ENCODE peak calls at places on chromosome 13, in eight cellular contexts. D is choroid plexus epithelial cell; K is HEK293T; L is tibial artery; J is EL; S is activated T-cell treated with anti-CD3 and anti-CD28 coated beads, Interleukin-2, amount 50 U/mL, for 48 hours; A is stimulated activated naive B cell treated with anti-CD40 and anti-IgM and Interleukin-4, amounts not matched to agents 10 μg/mL and 1 μg/mL and 100 μg/mL, for 72 hours; E is GM04504. I is an unnamed sample.

GRCh38 chr13:40350283-40350992 is 316.0 kb downstream of the FOXO1 start:
- DNase-seq in D (peak), K (no peak), L (no peak), J (no peak), S (no peak), A (no peak), E (no peak), I (no peak)

GRCh38 chr13:28012896-28013295 is 24.4 kb upstream of the URAD start:
- DNase-seq in D (no peak), K (no peak), L (no peak), J (no peak), S (no peak), A (peak), E (no peak), I (peak)

GRCh38 chr13:92175330-92175729 is 776.9 kb downstream of the GPC5 start:
- DNase-seq in D (peak), K (peak), L (no peak), J (peak), S (no peak), A (no peak), E (no peak), I (peak)

GRCh38 chr13:26985285-26985878 is 186.2 kb downstream of the USP12 start:
- DNase-seq in D (peak), K (peak), L (peak), J (peak), S (peak), A (peak), E (peak), I (peak)

GRCh38 chr13:68050746-68051145 is 820.6 kb upstream of the PCDH9 start:
- DNase-seq in D (no peak), K (no peak), L (no peak), J (no peak), S (no peak), A (no peak), E (no peak), I (no peak)

GRCh38 chr13:71240906-71241305 is 626.1 kb downstream of the DACH1 start:
- DNase-seq in D (peak), K (peak), L (no peak), J (no peak), S (no peak), A (no peak), E (no peak), I (no peak)

GRCh38 chr13:89687066-89687465 is 1660.4 kb upstream of the MIR17HG start:
- DNase-seq in D (peak), K (no peak), L (no peak), J (no peak), S (no peak), A (no peak), E (no peak), I (no peak)

GRCh38 chr13:31918707-31919106 is 112.9 kb upstream of the FRY start:
- DNase-seq in D (no peak), K (no peak), L (no peak), J (no peak), S (no peak), A (no peak), E (no peak), I (no peak)

GRCh38 chr13:100532090-100532766 is 56.4 kb downstream of the GGACT start:
- DNase-seq in D (no peak), K (no peak), L (no peak), J (no peak), S (peak), A (no peak), E (no peak), I (no peak)

GRCh38 chr13:94169783-94170513 is 309.5 kb downstream of the DCT start:
- DNase-seq in D (no peak), K (no peak), L (peak), J (no peak), S (no peak), A (no peak), E (no peak), I (no peak)

GRCh38 chr13:83085186-83085900 is 796.9 kb downstream of the SLITRK1 start:
- DNase-seq in D (peak), K (no peak), L (no peak), J (peak), S (no peak), A (no peak), E (no peak), I (no peak)

GRCh38 chr13:32212420-32212819 is 102.7 kb downstream of the ZAR1L start:
- DNase-seq in D (peak), K (no peak), L (no peak), J (peak), S (no peak), A (no peak), E (peak), I (no peak)

GRCh38 chr13:45718063-45718462 is 15.9 kb downstream of the CBY2 start:
- DNase-seq in D (peak), K (peak), L (no peak), J (peak), S (no peak), A (no peak), E (no peak), I (peak)

GRCh38 chr13:74414458-74414857 is 280.3 kb upstream of the KLF12 start:
- DNase-seq in D (no peak), K (no peak), L (no peak), J (no peak), S (no peak), A (no peak), E (no peak), I (no peak)

GRCh38 chr13:34671136-34671535 is 270.9 kb upstream of the NBEA start:
- DNase-seq in D (no peak), K (no peak), L (peak), J (no peak), S (no peak), A (no peak), E (peak), I (no peak)

GRCh38 chr13:41528021-41528420 is 70.7 kb downstream of the RGCC start:
- DNase-seq in D (no peak), K (no peak), L (no peak), J (no peak), S (no peak), A (no peak), E (no peak), I (no peak)

GRCh38 chr13:37869756-37870488 is at the start of gene TRPC4:
- DNase-seq in D (peak), K (peak), L (peak), J (peak), S (no peak), A (no peak), E (peak), I (peak)

GRCh38 chr13:110301606-110302131 is 5.3 kb downstream of the COL4A1 start:
- DNase-seq in D (peak), K (no peak), L (no peak), J (peak), S (no peak), A (no peak), E (no peak), I (no peak)

GRCh38 chr13:97116754-97117153 is 105.4 kb upstream of the MBNL2 start:
- DNase-seq in D (peak), K (no peak), L (no peak), J (peak), S (no peak), A (no peak), E (no peak), I (no peak)